ENCODE peak calls at places on chromosomes 12 and 14, in four cellular contexts. B is HCT116, O is Peyer's patch, I is gastrocnemius medialis. U is an unnamed sample. For H3K27me3, the result is how much of the 10 kb centered on the place peaks cover.

GRCh38 chr12:66684222-66684621 is 5.3 kb upstream of the GRIP1 start:
- DNase-seq in B (no peak), O (no peak), I (no peak), U (no peak)

GRCh38 chr14:33755358-33755757 is 195.5 kb downstream of the EGLN3 start:
- DNase-seq in O (no peak), B (no peak), I (no peak), U (no peak)

GRCh38 chr14:68822132-68822651 is 29.3 kb upstream of the ZFP36L1 start:
- DNase-seq in I (no peak), B (no peak), O (no peak), U (no peak)

GRCh38 chr14:72513994-72514659 is 379.8 kb downstream of the DPF3 start:
- DNase-seq in I (no peak), O (no peak), B (peak), U (no peak)

GRCh38 chr12:121796855-121797751 is 3.6 kb upstream of the RHOF start:
- DNase-seq in I (peak), O (peak), B (peak), U (peak)

GRCh38 chr12:63164911-63165310 is 13.9 kb upstream of the AVPR1A start:
- DNase-seq in O (no peak), I (no peak), B (no peak), U (no peak)

GRCh38 chr12:67355428-67356385 is 86.5 kb downstream of the CAND1 start:
- DNase-seq in O (no peak), I (peak), B (peak), U (peak)

GRCh38 chr14:58368951-58369350 is 26.8 kb upstream of the TOMM20L start:
- DNase-seq in I (no peak), B (no peak), O (no peak), U (no peak)

GRCh38 chr14:37559386-37559785 is 35.7 kb downstream of the FOXA1 start:
- DNase-seq in I (no peak), B (no peak), O (no peak), U (no peak)

GRCh38 chr12:129901256-129901655 is 2.6 kb downstream of the TMEM132D start:
- DNase-seq in I (no peak), O (no peak), B (no peak), U (no peak)

GRCh38 chr12:4355843-4356327 is 23.6 kb downstream of the FGF23 start:
- DNase-seq in I (no peak), O (peak), B (peak), U (no peak)

GRCh38 chr12:96425321-96425720 is 25.1 kb upstream of the CDK17 start:
- DNase-seq in B (no peak), O (no peak), I (no peak), U (no peak)

GRCh38 chr14:73744175-73744867 is 30.1 kb upstream of the PNMA1 start:
- DNase-seq in I (no peak), B (no peak), O (peak), U (no peak)

GRCh38 chr14:66606826-66607225 is 98.9 kb downstream of the GPHN start:
- DNase-seq in B (no peak), O (no peak), I (no peak), U (no peak)

GRCh38 chr14:44616204-44616603 is 109.1 kb upstream of the FSCB start:
- DNase-seq in B (no peak), O (no peak), I (no peak), U (no peak)

GRCh38 chr14:65169351-65169750 is 67.0 kb upstream of the MAX start:
- DNase-seq in O (no peak), B (no peak), I (no peak), U (no peak)

GRCh38 chr14:34596891-34597290 is 33.1 kb downstream of the SNX6 start:
- DNase-seq in I (no peak), B (no peak), O (no peak), U (no peak)

GRCh38 chr12:23534196-23534595 is 415.3 kb downstream of the SOX5 start:
- DNase-seq in B (no peak), I (no peak), O (no peak), U (no peak)

GRCh38 chr12:88509347-88509746 is 70.9 kb downstream of the KITLG start:
- DNase-seq in B (no peak), I (no peak), O (no peak), U (no peak)

GRCh38 chr12:42854208-42854607 is 264.7 kb upstream of the PRICKLE1 start:
- DNase-seq in O (no peak), B (no peak), I (no peak), U (no peak)

GRCh38 chr12:65318186-65318685 is 39.8 kb downstream of the MSRB3 start:
- DNase-seq in O (no peak), B (no peak), I (no peak), U (no peak)

GRCh38 chr12:115870021-115870420 is 407.5 kb downstream of the MED13L start:
- DNase-seq in O (no peak), B (no peak), I (no peak), U (no peak)

GRCh38 chr14:23776296-23776695 is 140.1 kb downstream of the DHRS2 start:
- DNase-seq in O (no peak), I (no peak), B (no peak), U (no peak)

GRCh38 chr14:22657861-22658260 is 13.7 kb upstream of the OR6J1 start:
- DNase-seq in O (no peak), I (no peak), B (no peak), U (no peak)

GRCh38 chr14:57068511-57068910 is 200.2 kb downstream of the EXOC5 start:
- DNase-seq in O (no peak), B (no peak), I (no peak), U (no peak)

GRCh38 chr12:48189331-48190125 is 6.1 kb downstream of the CCDC184 start:
- DNase-seq in B (peak), I (no peak), O (no peak), U (peak)

GRCh38 chr12:58310828-58311273 is 369.5 kb downstream of the ATP23 start:
- DNase-seq in O (no peak), B (peak), I (no peak), U (no peak)

GRCh38 chr12:113347892-113348291 is 10.5 kb upstream of the PLBD2 start:
- DNase-seq in O (no peak), B (no peak), I (no peak), U (no peak)

GRCh38 chr12:1992732-1993131 is 11.5 kb downstream of the DCP1B start:
- DNase-seq in I (no peak), B (no peak), O (no peak), U (no peak)

GRCh38 chr12:124337628-124338027 is 42.7 kb downstream of the RFLNA start:
- DNase-seq in O (no peak), I (no peak), B (no peak), U (no peak)

GRCh38 chr14:50040401-50040775 is 76.0 kb downstream of the VCPKMT start:
- DNase-seq in B (no peak), O (no peak), I (no peak), U (no peak)

GRCh38 chr12:42306297-42306696 is 19.6 kb downstream of the ZCRB1 start:
- DNase-seq in I (no peak), O (no peak), B (no peak), U (no peak)

GRCh38 chr14:91884664-91885063 is 17.3 kb upstream of the TC2N start:
- DNase-seq in I (no peak), B (no peak), O (no peak), U (no peak)

GRCh38 chr12:83691730-83692129 is 1005.0 kb downstream of the TMTC2 start:
- DNase-seq in I (no peak), B (no peak), O (no peak), U (no peak)

GRCh38 chr14:90331497-90332270 is at the start of gene NRDE2:
- DNase-seq in I (peak), B (peak), O (peak), U (peak)

GRCh38 chr14:90332271-90332584 is 487 bp upstream of the NRDE2 start:
- DNase-seq in I (no peak), B (no peak), O (no peak), U (no peak)

GRCh38 chr14:90336401-90336800 is 4.7 kb upstream of the NRDE2 start:
- DNase-seq in B (no peak), O (no peak), I (no peak), U (no peak)

GRCh38 chr14:90341784-90342183 is 10.0 kb upstream of the NRDE2 start:
- DNase-seq in O (no peak), B (no peak), I (no peak), U (no peak)

GRCh38 chr14:90336985-90337384 is 5.2 kb upstream of the NRDE2 start:
- DNase-seq in B (no peak), I (no peak), O (no peak), U (no peak)
- H3K27me3 ChIP-seq in B (under half), I (under half), O (under half), U (under half)

DNA sequence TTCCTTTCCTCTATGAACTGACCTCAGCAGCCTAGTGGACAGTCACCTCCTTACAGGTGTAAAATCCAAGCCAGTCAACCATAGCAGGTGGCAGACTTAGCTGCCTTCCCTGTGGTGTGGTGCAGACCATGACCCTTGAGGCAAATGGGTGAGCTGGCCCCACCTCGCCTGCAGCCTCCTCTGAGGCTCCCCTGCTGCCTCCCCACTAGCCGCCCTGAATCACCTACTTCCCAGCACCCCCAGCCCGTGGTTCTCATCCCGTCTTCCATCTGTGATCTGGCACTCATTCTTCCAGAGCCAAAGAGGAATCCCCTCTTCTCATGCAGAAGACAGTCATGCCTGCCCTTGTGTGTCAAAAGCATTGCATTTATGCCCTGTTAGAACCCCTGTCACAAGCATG is 34.4 kb upstream of the TSPAN9 start:
- DNase-seq in I (no peak), B (no peak), O (no peak), U (no peak)
- H3K4me3 ChIP-seq in I (no peak), B (no peak), O (no peak), U (no peak)

DNA sequence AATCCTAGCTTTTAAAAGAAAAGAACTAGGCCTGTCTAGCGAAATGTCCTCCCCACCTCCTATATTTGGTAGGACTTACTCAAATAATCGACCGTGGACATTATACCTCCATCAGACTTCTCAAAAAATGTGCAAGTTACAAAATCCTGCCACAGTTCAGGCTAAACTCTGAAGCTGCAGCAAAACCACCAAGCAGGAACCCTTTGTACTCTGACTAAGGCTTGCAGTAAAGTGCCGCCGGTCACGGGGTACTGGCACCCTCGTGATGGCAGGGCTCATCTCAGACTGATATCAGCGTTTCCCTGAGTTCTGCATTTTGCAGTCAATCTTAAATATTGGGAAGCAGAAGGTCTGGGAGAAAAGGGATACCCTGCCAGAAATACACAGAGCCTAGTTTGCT is 17.1 kb downstream of the SLC11A2 start:
- DNase-seq in I (peak), B (no peak), O (peak), U (no peak)
- TF ChIP-seq POLR2A in I (peak), B (no peak), O (no peak), U (no peak)

GRCh38 chr14:76328457-76329137 is 47.3 kb upstream of the ESRRB start:
- DNase-seq in O (no peak), I (no peak), B (no peak), U (no peak)
- H3K27me3 ChIP-seq in O (under half), I (under half), B (under half), U (under half)

GRCh38 chr12:6768385-6769002 is 2.3 kb downstream of the PTMS start:
- DNase-seq in B (no peak), O (no peak), I (no peak), U (no peak)
- H3K4me3 ChIP-seq in B (peak), O (peak), I (peak), U (peak)

GRCh38 chr12:46358325-46358700 is 14.3 kb downstream of the SLC38A2 start:
- DNase-seq in I (no peak), B (no peak), O (no peak), U (no peak)

GRCh38 chr12:46360370-46360769 is 12.2 kb downstream of the SLC38A2 start:
- DNase-seq in O (no peak), I (no peak), B (no peak), U (no peak)

GRCh38 chr12:46358791-46359666 is 13.5 kb downstream of the SLC38A2 start:
- DNase-seq in O (no peak), I (no peak), B (no peak), U (no peak)

GRCh38 chr12:46360908-46361666 is 11.5 kb downstream of the SLC38A2 start:
- DNase-seq in O (no peak), I (no peak), B (no peak), U (no peak)

DNA sequence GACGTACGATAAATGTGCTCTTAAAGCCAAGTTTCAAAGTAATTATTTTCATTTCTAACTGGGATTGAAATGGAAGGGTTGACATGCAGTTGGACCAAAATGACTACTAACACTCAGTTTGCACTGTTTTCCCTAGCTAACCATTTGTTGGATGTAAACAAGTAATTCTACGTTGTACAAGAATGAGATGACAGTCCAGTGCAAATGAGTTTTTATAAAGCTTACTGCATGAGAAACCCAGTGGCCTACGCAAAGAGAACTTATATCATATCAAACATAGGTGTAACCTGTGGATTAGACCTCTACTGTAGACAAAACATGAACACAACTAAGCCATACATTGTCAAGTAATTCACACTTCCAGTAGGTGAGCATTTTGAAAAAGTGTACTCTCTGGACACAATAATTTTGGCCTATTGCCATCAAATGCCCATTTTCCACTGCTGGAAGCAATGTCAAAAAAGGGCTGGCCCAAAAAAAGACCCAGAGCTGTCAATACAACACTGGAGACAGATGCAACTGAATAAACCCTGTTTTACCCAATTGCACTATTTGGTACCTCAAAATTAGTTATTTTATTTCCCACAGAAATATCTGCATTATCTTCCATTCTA is 12.8 kb downstream of the SLC38A2 start:
- DNase-seq in O (no peak), B (no peak), I (no peak), U (no peak)
- TF ChIP-seq POLR2A in O (no peak), B (no peak), I (no peak), U (no peak)

GRCh38 chr12:75701859-75702258 is 190.4 kb upstream of the KRR1 start:
- DNase-seq in O (no peak), I (no peak), B (peak), U (no peak)

GRCh38 chr12:75699728-75700496 is 188.5 kb upstream of the KRR1 start:
- DNase-seq in O (no peak), I (peak), B (no peak), U (no peak)

GRCh38 chr12:75694891-75695290 is 183.5 kb upstream of the KRR1 start:
- DNase-seq in O (no peak), B (peak), I (no peak), U (no peak)

GRCh38 chr12:75699251-75699650 is 187.8 kb upstream of the KRR1 start:
- DNase-seq in I (no peak), B (no peak), O (no peak), U (no peak)

GRCh38 chr12:75698052-75698451 is 186.6 kb upstream of the KRR1 start:
- DNase-seq in I (no peak), B (peak), O (no peak), U (no peak)
- H3K27me3 ChIP-seq in I (under half), B (under half), O (under half), U (under half)

GRCh38 chr14:61322799-61323290 is 1.5 kb downstream of the PRKCH start:
- DNase-seq in O (no peak), I (no peak), B (peak), U (no peak)

GRCh38 chr14:61322011-61322798 is 826 bp downstream of the PRKCH start:
- DNase-seq in I (peak), B (no peak), O (peak), U (peak)

GRCh38 chr14:61321385-61322010 is at the start of gene PRKCH:
- DNase-seq in B (peak), I (peak), O (peak), U (peak)

GRCh38 chr14:61326149-61326548 is 4.8 kb downstream of the PRKCH start:
- DNase-seq in B (no peak), O (no peak), I (no peak), U (no peak)

DNA sequence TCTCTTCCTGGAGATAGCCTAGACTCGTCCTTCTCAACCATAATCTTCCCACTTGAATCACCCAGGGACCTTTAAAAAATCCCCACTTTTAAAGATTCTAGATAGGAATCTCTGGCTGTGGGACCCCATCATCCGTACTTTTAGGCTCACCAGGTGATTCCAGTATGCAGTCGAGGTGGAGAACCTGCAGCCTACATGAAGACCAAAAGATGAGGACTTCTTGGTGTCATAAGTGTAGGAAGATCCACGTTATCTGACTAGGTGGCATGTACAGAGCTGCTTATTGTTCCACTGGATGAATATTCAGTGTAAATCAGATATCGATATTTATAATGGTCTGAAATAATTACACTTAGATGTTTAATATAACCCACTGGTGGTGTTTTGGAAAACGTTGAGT is 2.6 kb downstream of the PRKCH start:
- DNase-seq in B (no peak), O (no peak), I (no peak), U (no peak)
- H3K4me3 ChIP-seq in B (no peak), O (peak), I (peak), U (no peak)